ENCODE peak calls at places on chromosome 20, in five cellular contexts. H is ovary, U is A549, E is tibial nerve, N is transverse colon. P is an unnamed sample.

GRCh38 chr20:34834459-34834893 is 9.0 kb upstream of the NCOA6 start:
- DNase-seq in E (no peak), H (no peak), U (peak), N (no peak), P (no peak)

GRCh38 chr20:22684072-22684762 is 99.8 kb upstream of the FOXA2 start:
- DNase-seq in U (peak), E (peak), H (peak), N (peak), P (no peak)

GRCh38 chr20:19644085-19644484 is 114.0 kb upstream of the RIN2 start:
- DNase-seq in E (no peak), U (no peak), H (no peak), N (no peak), P (no peak)

GRCh38 chr20:56249244-56249955 is 868 bp downstream of the MC3R start:
- DNase-seq in H (peak), U (peak), E (no peak), N (peak), P (no peak)

GRCh38 chr20:19913927-19914614 is 103.1 kb upstream of the NAA20 start:
- DNase-seq in N (no peak), U (no peak), E (no peak), H (no peak), P (no peak)

GRCh38 chr20:13259921-13260320 is 38.8 kb downstream of the ISM1 start:
- DNase-seq in N (no peak), H (no peak), E (no peak), U (no peak), P (no peak)

GRCh38 chr20:48592107-48592940 is 235.5 kb downstream of the PREX1 start:
- DNase-seq in N (no peak), H (no peak), E (no peak), U (no peak), P (no peak)

GRCh38 chr20:47927385-47927851 is 142.1 kb upstream of the SULF2 start:
- DNase-seq in H (no peak), U (no peak), E (no peak), N (no peak), P (no peak)

GRCh38 chr20:6837730-6838129 is 70.2 kb downstream of the BMP2 start:
- DNase-seq in H (no peak), E (no peak), U (no peak), N (no peak), P (no peak)

GRCh38 chr20:19820520-19821211 is 62.6 kb downstream of the RIN2 start:
- DNase-seq in U (no peak), N (no peak), E (no peak), H (no peak), P (no peak)

GRCh38 chr20:35510946-35511735 is 18.3 kb downstream of the C20orf173 start:
- DNase-seq in H (no peak), U (no peak), N (no peak), E (no peak), P (no peak)

GRCh38 chr20:10309326-10309725 is 90.7 kb downstream of the SNAP25 start:
- DNase-seq in N (no peak), E (no peak), U (peak), H (no peak), P (no peak)

GRCh38 chr20:59741073-59741472 is 136.7 kb downstream of the PHACTR3 start:
- DNase-seq in H (no peak), U (no peak), N (no peak), E (no peak), P (no peak)

GRCh38 chr20:61918548-61918947 is 147.1 kb downstream of the TAF4 start:
- DNase-seq in N (no peak), E (no peak), H (no peak), U (no peak), P (no peak)

GRCh38 chr20:59925894-59926293 is 7.5 kb downstream of the SYCP2 start:
- DNase-seq in H (no peak), N (no peak), E (no peak), U (no peak), P (no peak)

GRCh38 chr20:34528921-34529297 is 12.7 kb downstream of the DYNLRB1 start:
- DNase-seq in N (no peak), E (peak), H (no peak), U (no peak), P (peak)

GRCh38 chr20:15200139-15200538 is 862.7 kb upstream of the FLRT3 start:
- DNase-seq in E (no peak), N (no peak), U (no peak), H (no peak), P (no peak)

GRCh38 chr20:47125553-47126373 is 230.7 kb downstream of the ZMYND8 start:
- DNase-seq in H (no peak), N (no peak), U (no peak), E (peak), P (no peak)

GRCh38 chr20:42027746-42028268 is 409.6 kb upstream of the CHD6 start:
- DNase-seq in H (no peak), N (no peak), E (no peak), U (no peak), P (no peak)

GRCh38 chr20:51767018-51767866 is 948 bp downstream of the ATP9A start:
- DNase-seq in H (peak), E (peak), U (peak), N (peak), P (peak)
- TF ChIP-seq POLR2A in H (no peak), E (no peak), U (no peak), N (peak), P (peak)

DNA sequence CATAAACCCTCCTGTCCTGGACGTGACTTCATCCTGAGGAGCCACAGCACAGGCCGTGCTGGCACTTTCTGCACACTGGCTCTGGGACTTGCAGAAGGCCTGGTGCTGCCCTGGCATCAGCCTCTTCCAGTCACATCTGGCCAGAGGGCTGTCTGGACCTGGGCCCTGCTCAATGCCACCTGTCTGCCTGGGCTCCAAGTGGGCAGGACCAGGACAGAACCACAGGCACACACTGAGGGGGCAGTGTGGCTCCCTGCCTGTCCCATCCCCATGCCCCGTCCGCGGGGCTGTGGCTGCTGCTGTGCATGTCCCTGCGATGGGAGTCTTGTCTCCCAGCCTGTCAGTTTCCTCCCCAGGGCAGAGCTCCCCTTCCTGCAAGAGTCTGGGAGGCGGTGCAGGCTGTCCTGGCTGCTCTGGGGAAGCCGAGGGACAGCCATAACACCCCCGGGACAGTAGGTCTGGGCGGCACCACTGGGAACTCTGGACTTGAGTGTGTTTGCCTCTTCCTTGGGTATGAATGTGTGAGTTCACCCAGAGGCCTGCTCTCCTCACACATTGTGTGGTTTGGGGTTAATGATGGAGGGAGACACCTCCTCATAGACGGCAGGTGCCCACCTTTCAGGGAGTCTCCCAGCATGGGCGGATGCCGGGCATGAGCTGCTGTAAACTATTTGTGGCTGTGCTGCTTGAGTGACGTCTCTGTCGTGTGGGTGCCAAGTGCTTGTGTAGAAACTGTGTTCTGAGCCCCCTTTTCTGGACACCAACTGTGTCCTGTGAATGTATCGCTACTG is 22.0 kb upstream of the PYGB start:
- DNase-seq in H (no peak), E (no peak), U (no peak), N (no peak), P (no peak)
- H3K27ac ChIP-seq in H (no peak), E (peak), U (peak), N (peak), P (peak)

GRCh38 chr20:44181611-44182010 is 5.4 kb downstream of the JPH2 start:
- DNase-seq in E (no peak), N (no peak), U (no peak), H (no peak), P (peak)
- TF ChIP-seq POLR2A in E (no peak), N (no peak), U (no peak), H (no peak), P (no peak)

GRCh38 chr20:49724637-49725606 is 11.2 kb upstream of the B4GALT5 start:
- DNase-seq in H (peak), U (no peak), N (no peak), E (peak), P (peak)
- H3K27ac ChIP-seq in H (no peak), U (peak), N (peak), E (peak), P (peak)

GRCh38 chr20:58103517-58103904 is 124.9 kb downstream of the ANKRD60 start:
- DNase-seq in H (no peak), N (no peak), U (no peak), E (no peak), P (no peak)

GRCh38 chr20:58107533-58107932 is 120.9 kb downstream of the ANKRD60 start:
- DNase-seq in U (no peak), H (no peak), E (no peak), N (no peak), P (no peak)

GRCh38 chr20:58109126-58109880 is 119.2 kb downstream of the ANKRD60 start:
- DNase-seq in N (no peak), E (no peak), U (no peak), H (no peak), P (no peak)

GRCh38 chr20:58103961-58104360 is 124.5 kb downstream of the ANKRD60 start:
- DNase-seq in E (no peak), N (no peak), H (no peak), U (no peak), P (no peak)

GRCh38 chr20:58106143-58106750 is 122.2 kb downstream of the ANKRD60 start:
- DNase-seq in H (no peak), U (no peak), N (no peak), E (no peak), P (no peak)
- TF ChIP-seq POLR2A in H (no peak), U (no peak), N (no peak), E (no peak), P (no peak)

P was measured in gastrocnemius medialis.